ENCODE peak calls at places on chromosomes 1 and 21, in seven cellular contexts. O, E, I, U, P, R and K are unnamed samples.

GRCh38 chr1:237568955-237569354 is 321.8 kb downstream of the ZP4 start:
- DNase-seq in P (no peak), O (no peak), U (no peak), R (no peak), I (no peak), E (no peak), K (no peak)

GRCh38 chr1:978069-978834 is 3.6 kb downstream of the PERM1 start:
- DNase-seq in P (no peak), O (no peak), R (no peak), E (peak; percentile 74), U (no peak), I (no peak), K (no peak)

GRCh38 chr21:35195232-35195631 is 146.1 kb upstream of the RUNX1 start:
- DNase-seq in O (no peak), P (no peak), E (no peak), R (no peak), U (no peak), I (no peak), K (no peak)

GRCh38 chr1:225928186-225929175 is 4.4 kb upstream of the PYCR2 start:
- DNase-seq in P (no peak), E (peak; percentile 9), R (no peak), U (no peak), I (no peak), O (no peak), K (no peak)

GRCh38 chr1:17768651-17769241 is 13.6 kb downstream of the ACTL8 start:
- DNase-seq in P (peak; percentile 28), E (peak; percentile 59), O (no peak), R (no peak), I (no peak), U (peak; percentile 59), K (no peak)

GRCh38 chr1:93463960-93464359 is 16.0 kb downstream of the FNBP1L start:
- DNase-seq in I (no peak), P (no peak), E (no peak), R (no peak), O (no peak), U (no peak), K (no peak)

GRCh38 chr1:228285661-228286504 is 78.0 kb downstream of the OBSCN start:
- DNase-seq in R (no peak), O (no peak), I (no peak), P (no peak), E (no peak), U (no peak), K (no peak)

GRCh38 chr1:17831619-17832018 is 76.5 kb downstream of the ACTL8 start:
- DNase-seq in O (no peak), P (peak; percentile 38), R (peak; percentile 5), E (no peak), I (no peak), U (peak; percentile 71), K (peak; percentile 77)

GRCh38 chr21:15227919-15228318 is 163.1 kb upstream of the NRIP1 start:
- DNase-seq in R (no peak), U (no peak), P (no peak), I (no peak), E (no peak), O (no peak), K (no peak)

GRCh38 chr1:30522031-30523004 is 201.1 kb downstream of the MATN1 start:
- DNase-seq in I (no peak), P (no peak), O (peak; percentile 32), U (peak; percentile 42), R (no peak), E (peak; percentile 92), K (no peak)

GRCh38 chr1:228366851-228367741 is 39.5 kb downstream of the TRIM11 start:
- DNase-seq in U (no peak), E (no peak), R (no peak), I (no peak), P (no peak), O (peak; percentile 22), K (no peak)